ENCODE peak calls at places on chromosomes 5 and 9, in six cellular contexts. D, J, L, F, I and B are unnamed samples.
A peak's percentile ranks its signal among the peaks of the same experiment; 100 is the strongest.

GRCh38 chr5:89929834-89930233 is 479.7 kb downstream of the CETN3 start:
- DNase-seq in D (no peak), J (no peak), L (no peak), F (no peak), I (no peak), B (no peak)

GRCh38 chr9:98726735-98727134 is 18.0 kb upstream of the GABBR2 start:
- DNase-seq in D (no peak), J (no peak), L (peak; percentile 90), F (no peak), I (no peak), B (no peak)

GRCh38 chr9:101030022-101030391 is 1.5 kb downstream of the PLPPR1 start:
- DNase-seq in D (no peak), J (no peak), L (no peak), F (no peak), I (no peak), B (no peak)

GRCh38 chr5:156450778-156451177 is 123.8 kb downstream of the SGCD start:
- DNase-seq in D (no peak), J (no peak), L (no peak), F (no peak), I (no peak), B (no peak)

GRCh38 chr9:74838351-74838750 is 49.4 kb downstream of the TRPM6 start:
- DNase-seq in D (no peak), J (no peak), L (no peak), F (no peak), I (no peak), B (no peak)

GRCh38 chr5:170757182-170757601 is 26.3 kb upstream of the GABRP start:
- DNase-seq in D (no peak), J (no peak), L (peak; percentile 16), F (no peak), I (no peak), B (no peak)

GRCh38 chr5:69454460-69455249 is 37.9 kb upstream of the OCLN start:
- DNase-seq in D (no peak), J (no peak), L (no peak), F (no peak), I (no peak), B (no peak)

GRCh38 chr5:33929925-33930690 is 6.1 kb upstream of the RXFP3 start:
- DNase-seq in D (no peak), J (no peak), L (no peak), F (no peak), I (no peak), B (no peak)

GRCh38 chr5:84688566-84688965 is 303.9 kb upstream of the EDIL3 start:
- DNase-seq in D (no peak), J (no peak), L (peak; percentile 72), F (no peak), I (no peak), B (no peak)

GRCh38 chr9:136545065-136545965 is 533 bp downstream of the NOTCH1 start:
- DNase-seq in D (peak; percentile 61), J (no peak), L (no peak), F (no peak), I (peak; percentile 93), B (no peak)

GRCh38 chr9:136547508-136548215 is 1.8 kb upstream of the NOTCH1 start:
- DNase-seq in D (peak; percentile 63), J (no peak), L (no peak), F (no peak), I (no peak), B (no peak)

GRCh38 chr9:136544549-136545064 is 1.2 kb downstream of the NOTCH1 start:
- DNase-seq in D (peak; percentile 58), J (no peak), L (no peak), F (peak; percentile 84), I (peak; percentile 95), B (no peak)

GRCh38 chr9:136546697-136547481 is 1.0 kb upstream of the NOTCH1 start:
- DNase-seq in D (peak; percentile 76), J (no peak), L (peak; percentile 35), F (peak; percentile 85), I (no peak), B (no peak)

GRCh38 chr9:136545966-136546696 is at the start of gene NOTCH1:
- DNase-seq in D (peak; percentile 84), J (peak; percentile 92), L (peak; percentile 87), F (peak; percentile 97), I (peak; percentile 99), B (no peak)
- TF ChIP-seq POLR2A in D (peak; percentile 26), J (no peak), L (no peak), F (no peak), I (peak; percentile 65), B (peak; percentile 85)

GRCh38 chr9:35069020-35069419 is 3.4 kb downstream of the VCP start:
- DNase-seq in D (no peak), J (no peak), L (no peak), F (no peak), I (no peak), B (no peak)

GRCh38 chr9:35070823-35071813 is 1.3 kb downstream of the VCP start:
- DNase-seq in D (no peak), J (peak; percentile 22), L (peak; percentile 46), F (no peak), I (no peak), B (no peak)

GRCh38 chr9:35071814-35072460 is 488 bp downstream of the VCP start:
- DNase-seq in D (peak; percentile 87), J (peak; percentile 78), L (peak; percentile 84), F (peak; percentile 94), I (peak; percentile 97), B (no peak)

GRCh38 chr9:35072461-35073275 is at the start of gene VCP:
- DNase-seq in D (peak; percentile 96), J (peak; percentile 99), L (peak; percentile 99), F (peak; percentile 99), I (peak; percentile 98), B (peak; percentile 99)

DNA sequence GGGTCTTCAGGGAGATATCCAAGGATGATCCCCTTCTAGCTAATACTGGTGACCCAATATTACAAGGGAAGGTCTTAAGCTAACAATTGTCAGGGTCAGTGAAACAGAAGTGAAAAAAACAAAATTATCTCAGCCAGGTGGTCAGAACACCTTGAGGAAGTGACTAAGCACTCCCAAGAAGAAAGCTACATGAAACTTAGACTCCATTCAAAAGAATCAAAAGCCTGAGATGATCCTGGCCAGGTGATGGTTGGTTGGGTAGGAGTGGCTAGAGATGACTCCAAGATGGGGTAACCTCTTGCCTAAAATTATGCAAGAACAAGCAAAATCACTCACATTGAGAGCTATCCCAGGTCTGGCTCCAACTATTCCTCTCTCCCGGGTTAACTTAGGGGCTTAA is 5.4 kb downstream of the VCP start:
- DNase-seq in D (no peak), J (no peak), L (no peak), F (no peak), I (no peak), B (no peak)
- H3K36me3 ChIP-seq in D (no peaks in the 10 kb centered on the region), J (peaks cover 20% of the 10 kb centered on the region), L (peaks cover 52% of the 10 kb centered on the region), F (peaks cover 68% of the 10 kb centered on the region), I (peaks cover 64% of the 10 kb centered on the region), B (peaks cover 62% of the 10 kb centered on the region)

GRCh38 chr9:128098017-128098935 is 29.3 kb downstream of the PTGES2 start:
- DNase-seq in D (peak; percentile 89), J (peak; percentile 96), L (peak; percentile 98), F (peak; percentile 86), I (peak; percentile 87), B (peak; percentile 99)
- H3K4me1 ChIP-seq in D (peaks cover 56% of the 10 kb centered on the region), J (peaks cover 48% of the 10 kb centered on the region), L (peaks cover 35% of the 10 kb centered on the region), F (peaks cover 52% of the 10 kb centered on the region), I (peaks cover 100% of the 10 kb centered on the region), B (peaks cover 92% of the 10 kb centered on the region)

DNA sequence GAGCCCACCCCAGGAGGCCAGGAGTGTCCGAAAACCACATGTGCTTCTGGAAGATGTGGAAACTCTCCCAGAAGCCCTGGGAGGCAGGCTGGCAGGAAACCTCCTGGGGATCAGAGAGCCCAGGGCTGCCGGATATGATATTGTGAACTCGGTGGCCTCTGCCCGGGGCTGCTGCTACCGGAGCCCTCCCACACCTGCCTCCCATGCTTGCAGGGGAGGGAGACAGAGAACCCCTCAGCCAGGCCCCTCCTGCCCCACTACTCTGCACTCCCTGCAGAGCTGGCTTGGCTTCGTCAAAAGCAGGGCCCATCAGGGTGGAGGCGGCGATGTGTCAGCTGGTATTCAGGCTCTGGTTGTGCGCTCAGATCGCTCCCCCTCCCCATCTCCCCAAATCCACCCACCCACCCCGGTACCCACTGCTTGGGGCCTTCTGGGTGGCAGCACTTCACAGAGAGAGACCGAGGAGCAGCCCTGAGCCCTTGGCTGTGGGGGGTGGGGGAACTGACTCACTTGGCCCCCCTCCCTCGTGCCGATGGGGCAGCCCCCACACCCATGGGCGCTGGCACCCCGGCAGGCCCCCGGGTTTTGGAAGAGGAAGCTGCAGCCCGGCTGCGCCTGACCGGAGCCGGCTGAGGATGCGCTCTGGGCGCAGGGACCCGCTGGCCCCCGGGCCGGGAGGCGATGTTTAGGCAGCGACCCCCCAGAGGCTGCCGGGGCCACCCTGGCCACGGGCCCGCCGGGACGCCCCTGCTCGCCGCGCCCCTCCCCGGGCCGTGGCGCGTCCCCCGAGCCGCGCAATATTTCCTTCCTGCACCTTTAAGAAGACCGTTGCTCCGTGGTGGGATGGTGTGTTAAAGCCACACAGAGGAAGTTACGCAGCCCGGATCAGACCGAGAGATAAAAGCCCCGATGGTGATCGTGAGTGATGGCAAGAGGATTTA is 786 bp upstream of the NTNG2 start:
- DNase-seq in D (no peak), J (no peak), L (peak; percentile 76), F (peak; percentile 64), I (peak; percentile 82), B (no peak)
- TF ChIP-seq POLR2A in D (no peak), J (no peak), L (no peak), F (no peak), I (no peak), B (no peak)

DNA sequence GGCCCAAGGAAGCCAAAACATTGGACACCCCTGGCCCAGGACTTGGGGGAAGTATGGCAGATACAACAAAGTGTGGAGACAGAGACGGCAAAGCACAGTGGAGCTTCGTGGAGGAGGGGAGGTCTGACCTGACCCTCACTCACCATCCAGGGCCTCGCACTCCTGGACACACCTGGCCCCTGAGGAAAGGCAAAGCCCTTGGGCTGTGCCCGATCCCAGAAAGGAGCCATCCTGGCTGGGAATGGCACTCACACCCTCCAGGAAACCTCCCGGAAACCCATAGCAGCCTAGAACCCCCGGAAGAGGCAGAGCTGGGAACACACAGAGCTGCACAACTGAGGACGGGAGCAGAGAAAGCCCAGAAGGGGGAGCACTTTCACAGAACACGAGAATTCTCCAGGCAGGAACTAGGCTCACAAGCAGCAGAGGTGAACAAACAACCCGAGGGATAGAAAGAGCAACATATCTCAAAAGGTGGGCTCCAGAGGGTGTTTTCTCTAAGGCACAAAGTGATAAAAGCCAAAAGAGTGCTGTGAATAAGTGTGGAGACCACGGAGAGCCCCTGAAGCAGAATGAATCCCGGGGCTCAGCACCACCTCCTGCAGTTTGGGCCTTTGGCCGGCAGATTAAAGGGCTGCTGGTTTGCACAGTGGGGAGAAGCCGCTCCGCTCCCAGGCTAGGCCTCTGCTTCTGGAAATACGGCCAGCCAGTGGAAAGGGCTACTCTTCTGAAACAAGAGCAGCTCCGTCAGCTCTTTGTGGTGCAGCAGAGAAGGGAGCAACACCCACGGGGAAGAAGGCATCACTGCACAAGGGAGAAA is 108.2 kb downstream of the UBE2R2 start:
- DNase-seq in D (peak; percentile 51), J (no peak), L (peak; percentile 54), F (no peak), I (no peak), B (no peak)
- H3K36me3 ChIP-seq in D (no peaks in the 10 kb centered on the region), J (no peaks in the 10 kb centered on the region), L (peaks cover 70% of the 10 kb centered on the region), F (peaks cover 85% of the 10 kb centered on the region), I (peaks cover 82% of the 10 kb centered on the region), B (peaks cover 2% of the 10 kb centered on the region)